ENCODE peak calls at places on chromosomes 3 and 15, in eight cellular contexts. R, B, O, Y, S, W, M and P are unnamed samples.

GRCh38 chr3:169694117-169694516 is 30.6 kb upstream of the MECOM start:
- DNase-seq in R (no peak), B (no peak), O (peak; percentile 6), Y (no peak), S (no peak), W (no peak), M (no peak), P (no peak)

GRCh38 chr15:94042163-94042954 is 189.0 kb upstream of the MCTP2 start:
- DNase-seq in R (no peak), B (no peak), O (no peak), Y (no peak), S (no peak), W (no peak), M (no peak), P (no peak)

GRCh38 chr15:69060744-69061143 is 46.2 kb downstream of the NOX5 start:
- DNase-seq in R (no peak), B (no peak), O (no peak), Y (no peak), S (no peak), W (no peak), M (no peak), P (peak; percentile 7)

GRCh38 chr3:16801698-16802097 is 83.1 kb upstream of the PLCL2 start:
- DNase-seq in R (no peak), B (no peak), O (no peak), Y (peak; percentile 12), S (no peak), W (no peak), M (no peak), P (peak; percentile 24)

GRCh38 chr15:41860049-41860828 is 21.6 kb downstream of the PLA2G4B start:
- DNase-seq in R (no peak), B (no peak), O (no peak), Y (no peak), S (no peak), W (no peak), M (no peak), P (peak; percentile 14)

GRCh38 chr3:66376568-66376967 is 124.3 kb downstream of the LRIG1 start:
- DNase-seq in R (no peak), B (no peak), O (no peak), Y (no peak), S (no peak), W (no peak), M (peak; percentile 80), P (no peak)

GRCh38 chr3:4284865-4285264 is 18.3 kb upstream of the SETMAR start:
- DNase-seq in R (no peak), B (no peak), O (peak; percentile 36), Y (no peak), S (no peak), W (no peak), M (no peak), P (no peak)

GRCh38 chr15:59300618-59301139 is 72.0 kb downstream of the MYO1E start:
- DNase-seq in R (no peak), B (no peak), O (no peak), Y (no peak), S (no peak), W (no peak), M (peak; percentile 58), P (no peak)

GRCh38 chr3:64257096-64257755 is 32.0 kb upstream of the PRICKLE2 start:
- DNase-seq in R (no peak), B (no peak), O (no peak), Y (no peak), S (no peak), W (no peak), M (no peak), P (no peak)

GRCh38 chr15:57273366-57273765 is 102.9 kb upstream of the CGNL1 start:
- DNase-seq in R (no peak), B (no peak), O (no peak), Y (no peak), S (no peak), W (no peak), M (no peak), P (no peak)

GRCh38 chr3:46368569-46368968 is 2.2 kb upstream of the CCR5 start:
- DNase-seq in R (no peak), B (peak; percentile 41), O (peak; percentile 77), Y (peak; percentile 87), S (peak; percentile 20), W (peak; percentile 49), M (no peak), P (peak; percentile 89)

GRCh38 chr3:141331370-141332318 is 36.7 kb upstream of the ZBTB38 start:
- DNase-seq in R (no peak), B (no peak), O (no peak), Y (no peak), S (no peak), W (no peak), M (no peak), P (peak; percentile 71)

GRCh38 chr3:48747703-48748102 is 30.7 kb upstream of the IP6K2 start:
- DNase-seq in R (no peak), B (no peak), O (no peak), Y (no peak), S (no peak), W (no peak), M (no peak), P (no peak)